ENCODE peak calls at places on chromosomes 2 and 18, in nine cellular contexts. A is SJSA1; O is stimulated activated CD4-positive, alpha-beta T cell treated with anti-CD3 and anti-CD28 coated beads, Interleukin-12 subunit alpha, Interleukin-12 subunit beta, amount 100 ng/mL, for 48 hours; P is pons; G is myocyte; W is stimulated activated CD8-positive, alpha-beta memory T cell treated with anti-CD3 and anti-CD28 coated beads, Interleukin-4, amount 100 ng/mL, for 24 hours; F is T-helper 2 cell; R is Calu3; S is A172. N is an unnamed sample.

GRCh38 chr2:195535911-195536522 is 121.0 kb upstream of the SLC39A10 start:
- DNase-seq in G (no peak), R (no peak), F (peak), A (no peak), O (peak), W (peak), S (no peak), P (peak), N (no peak)

GRCh38 chr18:44510376-44510775 is 170.3 kb upstream of the SETBP1 start:
- DNase-seq in G (no peak), S (no peak), R (no peak), A (no peak), F (no peak), P (no peak), W (no peak), O (no peak), N (no peak)

GRCh38 chr2:115412501-115412900 is 970.1 kb downstream of the DPP10 start:
- DNase-seq in P (no peak), F (no peak), R (no peak), O (no peak), A (no peak), G (no peak), S (no peak), W (no peak), N (no peak)

GRCh38 chr2:3940661-3941060 is 237.3 kb downstream of the DCDC2C start:
- DNase-seq in P (no peak), F (no peak), A (no peak), R (no peak), G (no peak), S (no peak), W (no peak), O (no peak), N (no peak)

GRCh38 chr2:172012688-172013358 is 13.1 kb downstream of the METAP1D start:
- DNase-seq in O (no peak), P (no peak), W (no peak), R (no peak), S (no peak), A (no peak), F (no peak), G (no peak), N (no peak)

GRCh38 chr2:68734688-68735525 is at the start of gene ARHGAP25:
- DNase-seq in P (peak), O (peak), R (no peak), A (no peak), F (no peak), S (no peak), G (no peak), W (no peak), N (no peak)

GRCh38 chr2:186889291-186889886 is 40.4 kb upstream of the ZSWIM2 start:
- DNase-seq in W (no peak), A (no peak), O (no peak), S (no peak), G (no peak), P (no peak), F (no peak), R (no peak), N (no peak)

GRCh38 chr2:121197369-121198091 is 87.5 kb downstream of the TFCP2L1 start:
- DNase-seq in F (no peak), P (peak), A (peak), S (peak), R (peak), G (peak), W (no peak), O (no peak), N (peak)

GRCh38 chr2:19955544-19956422 is 34.1 kb downstream of the WDR35 start:
- DNase-seq in W (peak), R (peak), F (peak), P (peak), A (peak), O (peak), S (peak), G (peak), N (peak)

GRCh38 chr2:183185534-183185933 is 61.3 kb downstream of the NUP35 start:
- DNase-seq in O (no peak), G (peak), F (no peak), R (no peak), A (no peak), S (no peak), W (no peak), P (no peak), N (no peak)

GRCh38 chr2:20179179-20179754 is 45.7 kb downstream of the SDC1 start:
- DNase-seq in O (no peak), G (no peak), P (no peak), F (no peak), R (no peak), W (no peak), A (no peak), S (no peak), N (no peak)

GRCh38 chr2:9474361-9475117 is at the start of gene IAH1:
- DNase-seq in F (peak), A (peak), O (peak), G (peak), P (peak), R (peak), S (no peak), W (peak), N (peak)

GRCh38 chr2:73117441-73117840 is 4.7 kb upstream of the RAB11FIP5 start:
- DNase-seq in O (no peak), G (peak), W (no peak), F (no peak), A (peak), P (no peak), R (no peak), S (no peak), N (no peak)

GRCh38 chr2:1869248-1869647 is 124.9 kb upstream of the PXDN start:
- DNase-seq in G (no peak), S (no peak), A (no peak), P (no peak), W (no peak), O (no peak), F (no peak), R (no peak), N (no peak)

GRCh38 chr2:168903888-168904287 is 2.8 kb downstream of the G6PC2 start:
- DNase-seq in W (no peak), O (no peak), S (no peak), A (no peak), G (no peak), P (no peak), F (no peak), R (no peak), N (no peak)

GRCh38 chr2:176283268-176283667 is 14.0 kb downstream of the MTX2 start:
- DNase-seq in O (no peak), A (no peak), R (no peak), S (peak), W (no peak), P (no peak), F (no peak), G (no peak), N (no peak)

GRCh38 chr2:86649119-86649947 is 25.7 kb upstream of the RNF103 start:
- DNase-seq in S (no peak), P (no peak), O (no peak), R (peak), W (no peak), F (no peak), G (no peak), A (no peak), N (no peak)

GRCh38 chr18:44744206-44745180 is 63.8 kb downstream of the SETBP1 start:
- DNase-seq in W (no peak), G (no peak), P (peak), F (no peak), A (no peak), O (no peak), S (no peak), R (no peak), N (peak)

GRCh38 chr18:59067873-59068272 is 71.8 kb upstream of the SEC11C start:
- DNase-seq in S (no peak), P (peak), W (no peak), O (no peak), G (no peak), F (no peak), R (peak), A (peak), N (peak)

GRCh38 chr18:31931163-31931885 is 11.6 kb downstream of the TRAPPC8 start:
- DNase-seq in O (no peak), P (no peak), R (peak), A (peak), G (peak), W (no peak), S (peak), F (no peak), N (peak)

GRCh38 chr2:221204699-221205098 is 367.4 kb downstream of the EPHA4 start:
- DNase-seq in S (no peak), G (no peak), O (no peak), P (no peak), A (no peak), F (no peak), R (no peak), W (no peak), N (no peak)

GRCh38 chr2:157443795-157444642 is at the start of gene CYTIP:
- DNase-seq in F (peak), A (no peak), G (peak), R (no peak), O (no peak), S (no peak), W (no peak), P (peak), N (peak)

GRCh38 chr2:187493877-187494568 is 46.0 kb upstream of the CALCRL start:
- DNase-seq in F (no peak), P (no peak), S (no peak), R (no peak), O (no peak), W (no peak), A (no peak), G (no peak), N (no peak)

GRCh38 chr2:100274076-100274475 is 48.2 kb downstream of the LONRF2 start:
- DNase-seq in S (no peak), R (no peak), A (no peak), P (no peak), F (no peak), O (no peak), W (no peak), G (no peak), N (peak)

GRCh38 chr2:23711979-23712755 is 214.8 kb downstream of the ATAD2B start:
- DNase-seq in G (peak), R (no peak), A (no peak), O (no peak), P (peak), F (no peak), W (no peak), S (no peak), N (no peak)

GRCh38 chr2:215751911-215752272 is 261.5 kb downstream of the MREG start:
- DNase-seq in S (no peak), G (no peak), W (no peak), F (no peak), R (no peak), A (no peak), O (no peak), P (no peak), N (no peak)

GRCh38 chr2:3712841-3713503 is 9.6 kb downstream of the DCDC2C start:
- DNase-seq in W (no peak), A (no peak), R (no peak), G (peak), F (no peak), O (no peak), P (no peak), S (peak), N (no peak)

GRCh38 chr18:44180683-44181082 is 500.0 kb upstream of the SETBP1 start:
- DNase-seq in W (no peak), P (no peak), A (no peak), F (no peak), G (no peak), R (no peak), O (no peak), S (no peak), N (no peak)

GRCh38 chr18:79030680-79031079 is 38.5 kb upstream of the ATP9B start:
- DNase-seq in P (no peak), W (no peak), G (peak), R (no peak), F (no peak), S (no peak), A (no peak), O (no peak), N (no peak)

GRCh38 chr2:127479219-127479825 is 47.0 kb downstream of the IWS1 start:
- DNase-seq in F (no peak), A (peak), R (no peak), P (peak), G (peak), W (no peak), S (peak), O (no peak), N (no peak)